ENCODE peak calls at places on chromosomes 12 and 14, in ten cellular contexts. One of them, this sample, is unnamed.

GRCh38 chr14:74917646-74918081 is 5.4 kb downstream of the RPS6KL1 start:
- DNase-seq in GM12865: no peak
- DNase-seq in neural crest cell: no peak
- DNase-seq in AG04449: no peak
- DNase-seq in GM10248: no peak
- DNase-seq in tibial nerve: peak
- DNase-seq in body of pancreas: no peak
- DNase-seq in lower lobe of right lung: no peak
- DNase-seq in dorsolateral prefrontal cortex: no peak
- DNase-seq in transverse colon: no peak
- DNase-seq in this sample: no peak

GRCh38 chr14:74763803-74764531 is 851 bp downstream of the YLPM1 start:
- DNase-seq in GM12865: peak
- DNase-seq in neural crest cell: no peak
- DNase-seq in AG04449: no peak
- DNase-seq in GM10248: peak
- DNase-seq in tibial nerve: no peak
- DNase-seq in body of pancreas: peak
- DNase-seq in lower lobe of right lung: no peak
- DNase-seq in dorsolateral prefrontal cortex: no peak
- DNase-seq in transverse colon: peak
- DNase-seq in this sample: no peak

GRCh38 chr12:57614178-57614947 is 3.1 kb downstream of the ARHGEF25 start:
- DNase-seq in GM12865: peak
- DNase-seq in neural crest cell: no peak
- DNase-seq in AG04449: no peak
- DNase-seq in GM10248: peak
- DNase-seq in tibial nerve: no peak
- DNase-seq in body of pancreas: no peak
- DNase-seq in lower lobe of right lung: no peak
- DNase-seq in dorsolateral prefrontal cortex: peak
- DNase-seq in transverse colon: no peak
- DNase-seq in this sample: peak

GRCh38 chr14:77641534-77642341 is 25.3 kb upstream of the SPTLC2 start:
- DNase-seq in GM12865: peak
- DNase-seq in neural crest cell: no peak
- DNase-seq in AG04449: no peak
- DNase-seq in GM10248: peak
- DNase-seq in tibial nerve: peak
- DNase-seq in body of pancreas: peak
- DNase-seq in lower lobe of right lung: peak
- DNase-seq in dorsolateral prefrontal cortex: peak
- DNase-seq in transverse colon: peak
- DNase-seq in this sample: peak

GRCh38 chr12:57042695-57043094 is 7.2 kb downstream of the MYO1A start:
- DNase-seq in GM12865: no peak
- DNase-seq in neural crest cell: no peak
- DNase-seq in AG04449: no peak
- DNase-seq in GM10248: no peak
- DNase-seq in tibial nerve: no peak
- DNase-seq in body of pancreas: no peak
- DNase-seq in lower lobe of right lung: no peak
- DNase-seq in dorsolateral prefrontal cortex: no peak
- DNase-seq in transverse colon: no peak
- DNase-seq in this sample: no peak

GRCh38 chr14:35336171-35337073 is 44.2 kb downstream of the PSMA6 start:
- DNase-seq in GM12865: no peak
- DNase-seq in neural crest cell: peak
- DNase-seq in AG04449: no peak
- DNase-seq in GM10248: no peak
- DNase-seq in tibial nerve: peak
- DNase-seq in body of pancreas: peak
- DNase-seq in lower lobe of right lung: peak
- DNase-seq in dorsolateral prefrontal cortex: no peak
- DNase-seq in transverse colon: peak
- DNase-seq in this sample: no peak

GRCh38 chr12:3672113-3672509 is 80.8 kb downstream of the CRACR2A start:
- DNase-seq in GM12865: no peak
- DNase-seq in neural crest cell: no peak
- DNase-seq in AG04449: no peak
- DNase-seq in GM10248: no peak
- DNase-seq in tibial nerve: no peak
- DNase-seq in body of pancreas: no peak
- DNase-seq in lower lobe of right lung: no peak
- DNase-seq in dorsolateral prefrontal cortex: no peak
- DNase-seq in transverse colon: no peak
- DNase-seq in this sample: no peak

GRCh38 chr14:44962573-44963528 is 861 bp downstream of the TOGARAM1 start:
- DNase-seq in GM12865: peak
- DNase-seq in neural crest cell: no peak
- DNase-seq in AG04449: no peak
- DNase-seq in GM10248: no peak
- DNase-seq in tibial nerve: no peak
- DNase-seq in body of pancreas: peak
- DNase-seq in lower lobe of right lung: peak
- DNase-seq in dorsolateral prefrontal cortex: peak
- DNase-seq in transverse colon: peak
- DNase-seq in this sample: no peak

GRCh38 chr14:85071447-85071846 is 458.5 kb upstream of the FLRT2 start:
- DNase-seq in GM12865: no peak
- DNase-seq in neural crest cell: no peak
- DNase-seq in AG04449: no peak
- DNase-seq in GM10248: no peak
- DNase-seq in tibial nerve: no peak
- DNase-seq in body of pancreas: no peak
- DNase-seq in lower lobe of right lung: no peak
- DNase-seq in dorsolateral prefrontal cortex: no peak
- DNase-seq in transverse colon: no peak
- DNase-seq in this sample: no peak

GRCh38 chr12:92603741-92604432 is 98.9 kb upstream of the PLEKHG7 start:
- DNase-seq in GM12865: no peak
- DNase-seq in neural crest cell: no peak
- DNase-seq in AG04449: no peak
- DNase-seq in GM10248: no peak
- DNase-seq in tibial nerve: no peak
- DNase-seq in body of pancreas: no peak
- DNase-seq in lower lobe of right lung: no peak
- DNase-seq in dorsolateral prefrontal cortex: no peak
- DNase-seq in transverse colon: no peak
- DNase-seq in this sample: no peak
- TF ChIP-seq CTCF in GM12865: no peak
- TF ChIP-seq CTCF in neural crest cell: no peak
- TF ChIP-seq CTCF in AG04449: no peak
- TF ChIP-seq CTCF in GM10248: no peak
- TF ChIP-seq CTCF in tibial nerve: no peak
- TF ChIP-seq CTCF in body of pancreas: no peak
- TF ChIP-seq CTCF in lower lobe of right lung: no peak
- TF ChIP-seq CTCF in dorsolateral prefrontal cortex: no peak
- TF ChIP-seq CTCF in transverse colon: no peak
- TF ChIP-seq CTCF in this sample: no peak

DNA sequence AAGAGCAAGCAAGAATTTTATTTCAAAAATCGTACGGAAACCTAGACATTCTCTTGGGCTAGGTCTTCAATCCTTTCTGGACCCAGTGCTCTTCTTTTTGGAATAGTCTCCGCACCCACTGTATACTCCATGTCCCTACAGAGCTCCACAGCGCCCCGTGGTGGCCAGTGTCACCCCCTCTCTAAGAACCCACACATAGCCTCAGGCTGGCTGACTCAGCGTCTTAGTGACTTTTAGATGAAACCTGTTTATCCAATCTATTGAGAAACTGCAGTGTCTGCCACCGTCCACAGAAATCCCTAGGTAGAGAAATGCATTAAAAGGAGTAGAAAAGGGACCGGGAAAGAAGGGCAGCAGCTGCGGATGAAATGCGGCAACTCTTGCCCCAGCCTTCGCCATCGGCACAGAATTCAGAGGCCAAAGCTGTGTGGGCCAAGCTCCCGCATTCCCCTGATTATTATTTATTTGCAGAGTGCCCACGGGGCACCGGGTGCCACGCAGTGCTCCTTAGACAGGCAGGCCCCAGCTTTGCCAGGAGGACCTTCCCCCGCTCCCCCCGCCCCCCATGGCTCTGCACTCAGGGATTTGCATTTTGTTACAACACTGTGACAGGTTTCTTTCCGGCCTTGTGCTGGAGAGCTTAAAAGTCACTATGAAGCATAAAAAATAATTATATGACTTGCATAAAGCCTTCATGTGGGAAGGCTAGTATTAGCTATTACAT is 170.1 kb upstream of the FKBP4 start:
- DNase-seq in GM12865: peak
- DNase-seq in neural crest cell: peak
- DNase-seq in AG04449: no peak
- DNase-seq in GM10248: no peak
- DNase-seq in tibial nerve: no peak
- DNase-seq in body of pancreas: no peak
- DNase-seq in lower lobe of right lung: no peak
- DNase-seq in dorsolateral prefrontal cortex: peak
- DNase-seq in transverse colon: no peak
- DNase-seq in this sample: no peak
- TF ChIP-seq CTCF in GM12865: peak
- TF ChIP-seq CTCF in neural crest cell: peak
- TF ChIP-seq CTCF in AG04449: peak
- TF ChIP-seq CTCF in GM10248: no peak
- TF ChIP-seq CTCF in tibial nerve: no peak
- TF ChIP-seq CTCF in body of pancreas: no peak
- TF ChIP-seq CTCF in lower lobe of right lung: no peak
- TF ChIP-seq CTCF in dorsolateral prefrontal cortex: peak
- TF ChIP-seq CTCF in transverse colon: no peak
- TF ChIP-seq CTCF in this sample: no peak

GRCh38 chr12:75606921-75607320 is 95.5 kb upstream of the KRR1 start:
- DNase-seq in GM12865: no peak
- DNase-seq in neural crest cell: no peak
- DNase-seq in AG04449: no peak
- DNase-seq in GM10248: no peak
- DNase-seq in tibial nerve: no peak
- DNase-seq in body of pancreas: no peak
- DNase-seq in lower lobe of right lung: no peak
- DNase-seq in dorsolateral prefrontal cortex: no peak
- DNase-seq in transverse colon: no peak
- DNase-seq in this sample: no peak

GRCh38 chr12:75606146-75606545 is 94.7 kb upstream of the KRR1 start:
- DNase-seq in GM12865: no peak
- DNase-seq in neural crest cell: no peak
- DNase-seq in AG04449: no peak
- DNase-seq in GM10248: no peak
- DNase-seq in tibial nerve: no peak
- DNase-seq in body of pancreas: no peak
- DNase-seq in lower lobe of right lung: no peak
- DNase-seq in dorsolateral prefrontal cortex: no peak
- DNase-seq in transverse colon: no peak
- DNase-seq in this sample: no peak

GRCh38 chr12:75613981-75614380 is 102.6 kb upstream of the KRR1 start:
- DNase-seq in GM12865: no peak
- DNase-seq in neural crest cell: no peak
- DNase-seq in AG04449: no peak
- DNase-seq in GM10248: no peak
- DNase-seq in tibial nerve: no peak
- DNase-seq in body of pancreas: no peak
- DNase-seq in lower lobe of right lung: no peak
- DNase-seq in dorsolateral prefrontal cortex: no peak
- DNase-seq in transverse colon: no peak
- DNase-seq in this sample: no peak

GRCh38 chr12:75611041-75611440 is 99.6 kb upstream of the KRR1 start:
- DNase-seq in GM12865: no peak
- DNase-seq in neural crest cell: no peak
- DNase-seq in AG04449: no peak
- DNase-seq in GM10248: no peak
- DNase-seq in tibial nerve: no peak
- DNase-seq in body of pancreas: no peak
- DNase-seq in lower lobe of right lung: no peak
- DNase-seq in dorsolateral prefrontal cortex: no peak
- DNase-seq in transverse colon: no peak
- DNase-seq in this sample: no peak
- TF ChIP-seq CTCF in GM12865: no peak
- TF ChIP-seq CTCF in neural crest cell: no peak
- TF ChIP-seq CTCF in AG04449: no peak
- TF ChIP-seq CTCF in GM10248: no peak
- TF ChIP-seq CTCF in tibial nerve: no peak
- TF ChIP-seq CTCF in body of pancreas: no peak
- TF ChIP-seq CTCF in lower lobe of right lung: no peak
- TF ChIP-seq CTCF in dorsolateral prefrontal cortex: no peak
- TF ChIP-seq CTCF in transverse colon: no peak
- TF ChIP-seq CTCF in this sample: no peak

DNA sequence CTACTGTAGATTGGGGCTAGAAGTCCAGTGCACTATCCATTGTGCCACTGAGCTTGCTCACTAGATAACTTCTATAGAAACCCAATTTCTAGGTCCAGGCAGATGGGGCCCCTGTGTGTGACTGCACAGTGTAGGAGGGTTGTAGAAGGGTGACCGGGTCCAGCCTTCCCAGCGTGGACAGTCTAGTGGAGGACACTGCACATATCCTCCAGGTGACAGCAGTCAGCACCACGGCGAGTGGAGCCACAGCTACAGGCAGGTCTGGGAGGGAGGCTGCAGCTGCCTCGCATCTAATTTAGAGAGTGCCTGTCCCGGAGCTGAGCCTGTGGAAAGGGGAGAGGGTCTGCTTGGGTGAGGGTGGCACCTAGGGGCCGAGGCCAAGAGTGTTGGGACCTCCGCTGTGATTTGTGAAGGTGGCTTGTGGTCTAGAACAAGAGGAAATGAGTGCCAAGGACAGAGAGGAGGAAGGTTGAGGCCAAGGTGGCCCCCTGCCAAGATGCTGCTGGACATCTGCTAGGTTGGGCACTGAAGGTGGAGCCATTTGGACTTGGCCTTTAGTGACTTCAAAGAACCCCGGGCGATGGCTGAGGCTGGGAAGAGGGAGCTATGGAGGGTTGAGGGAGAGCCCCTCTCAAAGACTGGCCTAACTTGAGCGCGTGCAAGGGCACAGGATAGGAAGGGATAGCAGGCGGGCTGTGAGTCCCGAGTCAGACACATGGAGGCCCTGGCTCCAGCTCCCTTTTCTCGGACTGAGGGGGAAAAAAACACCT is 46.0 kb upstream of the TRAF3 start:
- DNase-seq in GM12865: no peak
- DNase-seq in neural crest cell: no peak
- DNase-seq in AG04449: no peak
- DNase-seq in GM10248: no peak
- DNase-seq in tibial nerve: no peak
- DNase-seq in body of pancreas: no peak
- DNase-seq in lower lobe of right lung: no peak
- DNase-seq in dorsolateral prefrontal cortex: no peak
- DNase-seq in transverse colon: no peak
- DNase-seq in this sample: no peak
- TF ChIP-seq CTCF in GM12865: no peak
- TF ChIP-seq CTCF in neural crest cell: no peak
- TF ChIP-seq CTCF in AG04449: no peak
- TF ChIP-seq CTCF in GM10248: no peak
- TF ChIP-seq CTCF in tibial nerve: no peak
- TF ChIP-seq CTCF in body of pancreas: no peak
- TF ChIP-seq CTCF in lower lobe of right lung: no peak
- TF ChIP-seq CTCF in dorsolateral prefrontal cortex: no peak
- TF ChIP-seq CTCF in transverse colon: no peak
- TF ChIP-seq CTCF in this sample: no peak

GRCh38 chr14:73058224-73058922 is at the start of gene RBM25:
- DNase-seq in GM12865: peak
- DNase-seq in neural crest cell: peak
- DNase-seq in AG04449: peak
- DNase-seq in GM10248: peak
- DNase-seq in tibial nerve: peak
- DNase-seq in body of pancreas: peak
- DNase-seq in lower lobe of right lung: peak
- DNase-seq in dorsolateral prefrontal cortex: peak
- DNase-seq in transverse colon: peak
- DNase-seq in this sample: peak
- TF ChIP-seq CTCF in GM12865: no peak
- TF ChIP-seq CTCF in neural crest cell: no peak
- TF ChIP-seq CTCF in AG04449: no peak
- TF ChIP-seq CTCF in GM10248: peak
- TF ChIP-seq CTCF in tibial nerve: no peak
- TF ChIP-seq CTCF in body of pancreas: no peak
- TF ChIP-seq CTCF in lower lobe of right lung: no peak
- TF ChIP-seq CTCF in dorsolateral prefrontal cortex: peak
- TF ChIP-seq CTCF in transverse colon: no peak
- TF ChIP-seq CTCF in this sample: peak

GRCh38 chr12:82359115-82359478 is 768 bp downstream of the METTL25 start:
- DNase-seq in GM12865: peak
- DNase-seq in neural crest cell: no peak
- DNase-seq in AG04449: no peak
- DNase-seq in GM10248: peak
- DNase-seq in tibial nerve: no peak
- DNase-seq in body of pancreas: no peak
- DNase-seq in lower lobe of right lung: no peak
- DNase-seq in dorsolateral prefrontal cortex: no peak
- DNase-seq in transverse colon: no peak
- DNase-seq in this sample: no peak
- TF ChIP-seq CTCF in GM12865: no peak
- TF ChIP-seq CTCF in neural crest cell: no peak
- TF ChIP-seq CTCF in AG04449: no peak
- TF ChIP-seq CTCF in GM10248: peak
- TF ChIP-seq CTCF in tibial nerve: no peak
- TF ChIP-seq CTCF in body of pancreas: no peak
- TF ChIP-seq CTCF in lower lobe of right lung: no peak
- TF ChIP-seq CTCF in dorsolateral prefrontal cortex: no peak
- TF ChIP-seq CTCF in transverse colon: no peak
- TF ChIP-seq CTCF in this sample: no peak

This sample was measured in GM13976.